ENCODE peak calls at places on chromosome 2, in nine cellular contexts. F is GM13976; H is iPS DF 19.7; P is stimulated activated effector memory CD8-positive, alpha-beta T cell treated with anti-CD3 and anti-CD28 coated beads, Interleukin-12 subunit alpha, Interleukin-12 subunit beta, amount 100 ng/mL, for 72 hours; Y is NCI-H524; W is head of caudate nucleus; T is RKO; L is EH; N is CD8-positive, alpha-beta T cell. C is an unnamed sample.

GRCh38 chr2:181891258-181891965 is at the start of gene ITPRID2:
- DNase-seq in W (peak), Y (peak), N (peak), H (no peak), F (peak), T (peak), L (peak), P (peak), C (peak)

GRCh38 chr2:216294305-216294704 is 78.0 kb downstream of the MARCHF4 start:
- DNase-seq in P (no peak), N (no peak), F (no peak), Y (peak), W (no peak), L (no peak), T (no peak), H (no peak), C (no peak)

GRCh38 chr2:24984912-24985311 is 13.2 kb upstream of the DNAJC27 start:
- DNase-seq in F (no peak), H (no peak), T (no peak), Y (peak), W (peak), L (peak), N (no peak), P (no peak), C (no peak)

GRCh38 chr2:237720962-237721361 is 77.6 kb upstream of the RBM44 start:
- DNase-seq in W (no peak), F (no peak), L (peak), T (no peak), N (no peak), P (no peak), H (no peak), Y (no peak), C (no peak)

GRCh38 chr2:43469094-43469493 is 126.7 kb downstream of the THADA start:
- DNase-seq in N (no peak), T (no peak), P (no peak), W (no peak), H (no peak), F (no peak), L (no peak), Y (no peak), C (no peak)

GRCh38 chr2:200608341-200609026 is 22.7 kb downstream of the AOX1 start:
- DNase-seq in W (no peak), H (no peak), Y (no peak), T (no peak), N (no peak), P (no peak), F (no peak), L (no peak), C (no peak)

GRCh38 chr2:28369355-28369754 is 23.3 kb upstream of the FOSL2 start:
- DNase-seq in H (no peak), W (no peak), F (no peak), T (no peak), Y (no peak), P (no peak), N (no peak), L (no peak), C (no peak)

GRCh38 chr2:40208478-40208877 is 243.4 kb downstream of the SLC8A1 start:
- DNase-seq in Y (no peak), P (no peak), N (no peak), W (no peak), L (no peak), H (no peak), T (no peak), F (no peak), C (no peak)

GRCh38 chr2:15788458-15789229 is 151.7 kb upstream of the MYCN start:
- DNase-seq in P (no peak), W (no peak), F (no peak), H (no peak), Y (no peak), N (no peak), L (no peak), T (no peak), C (no peak)

GRCh38 chr2:241312082-241312481 is 3.4 kb downstream of the HDLBP start:
- DNase-seq in F (no peak), H (no peak), P (no peak), W (no peak), L (peak), Y (no peak), N (no peak), T (no peak), C (no peak)

GRCh38 chr2:134289225-134289624 is 35.4 kb downstream of the MGAT5 start:
- DNase-seq in W (no peak), F (no peak), Y (no peak), L (no peak), H (no peak), P (no peak), N (no peak), T (no peak), C (no peak)

GRCh38 chr2:25250331-25251031 is 82.1 kb upstream of the POMC start:
- DNase-seq in W (peak), Y (no peak), L (peak), N (no peak), T (peak), P (no peak), H (no peak), F (peak), C (no peak)

GRCh38 chr2:113886479-113887383 is 3.2 kb upstream of the ACTR3 start:
- DNase-seq in L (peak), H (no peak), T (peak), W (peak), N (no peak), P (peak), Y (no peak), F (peak), C (no peak)

GRCh38 chr2:86274918-86275275 is 62.5 kb downstream of the REEP1 start:
- DNase-seq in N (no peak), T (no peak), Y (peak), L (peak), F (peak), W (no peak), P (no peak), H (no peak), C (no peak)

GRCh38 chr2:174158003-174158402 is 90.3 kb downstream of the OLA1 start:
- DNase-seq in P (no peak), T (peak), N (no peak), W (no peak), Y (peak), L (peak), H (peak), F (peak), C (no peak)

GRCh38 chr2:119475225-119475856 is 43.7 kb downstream of the TMEM37 start:
- DNase-seq in Y (peak), W (no peak), T (no peak), F (no peak), P (no peak), N (no peak), H (no peak), L (no peak), C (no peak)

GRCh38 chr2:128092656-128093055 is 1.7 kb downstream of the UGGT1 start:
- DNase-seq in T (no peak), N (no peak), Y (no peak), L (no peak), H (no peak), F (no peak), P (no peak), W (no peak), C (no peak)

GRCh38 chr2:211033765-211034164 is 477.4 kb downstream of the CPS1 start:
- DNase-seq in T (peak), F (no peak), H (no peak), L (no peak), P (no peak), Y (peak), N (no peak), W (no peak), C (no peak)

GRCh38 chr2:167293172-167293781 is 405.0 kb downstream of the XIRP2 start:
- DNase-seq in L (peak), T (no peak), Y (peak), H (no peak), N (no peak), P (no peak), W (peak), F (peak), C (peak)

GRCh38 chr2:19868705-19869550 is 32.9 kb downstream of the TTC32 start:
- DNase-seq in W (peak), T (no peak), F (peak), P (peak), N (peak), H (no peak), Y (peak), L (peak), C (peak)

GRCh38 chr2:103847276-103847675 is 1006.6 kb upstream of the POU3F3 start:
- DNase-seq in L (no peak), F (no peak), W (no peak), H (no peak), N (no peak), P (no peak), T (no peak), Y (no peak), C (no peak)

GRCh38 chr2:12317853-12318426 is 398.8 kb upstream of the TRIB2 start:
- DNase-seq in P (no peak), Y (no peak), L (peak), T (peak), H (no peak), W (no peak), F (no peak), N (no peak), C (no peak)